ENCODE peak calls at places on chromosome 14, in eight cellular contexts. N is SK-MEL-5, I is pons, B is neural crest cell, U is HFF-Myc, Z is iPS DF 19.7, F is BJ, G is RPMI8226. C is an unnamed sample.
A peak's percentile ranks its signal among the peaks of the same experiment; 100 is the strongest.

GRCh38 chr14:65834051-65834450 is 421.5 kb downstream of the FUT8 start:
- DNase-seq in N (no peak), I (no peak), B (no peak), U (no peak), Z (no peak), F (no peak), G (no peak), C (no peak)

GRCh38 chr14:61322011-61322798 is 826 bp downstream of the PRKCH start:
- DNase-seq in N (no peak), I (no peak), B (no peak), U (no peak), Z (no peak), F (no peak), G (no peak), C (peak; percentile 74)

GRCh38 chr14:74438351-74438915 is 12.4 kb upstream of the SYNDIG1L start:
- DNase-seq in N (no peak), I (no peak), B (no peak), U (no peak), Z (no peak), F (no peak), G (no peak), C (no peak)

GRCh38 chr14:21924479-21924878 is 250.9 kb upstream of the OR4E1 start:
- DNase-seq in N (no peak), I (no peak), B (no peak), U (no peak), Z (peak; percentile 15), F (no peak), G (peak; percentile 3), C (no peak)

GRCh38 chr14:49946320-49947141 is 53.6 kb downstream of the ARF6 start:
- DNase-seq in N (peak; percentile 21), I (peak; percentile 43), B (no peak), U (peak; percentile 79), Z (no peak), F (peak; percentile 49), G (no peak), C (peak; percentile 91)

GRCh38 chr14:87351007-87351406 is 642.0 kb downstream of the GALC start:
- DNase-seq in N (no peak), I (no peak), B (no peak), U (no peak), Z (peak; percentile 5), F (no peak), G (no peak), C (no peak)

GRCh38 chr14:68814376-68815287 is 21.8 kb upstream of the ZFP36L1 start:
- DNase-seq in N (peak; percentile 77), I (peak; percentile 70), B (peak; percentile 48), U (no peak), Z (no peak), F (no peak), G (no peak), C (no peak)

GRCh38 chr14:92540472-92541048 is 27.0 kb downstream of the RIN3 start:
- DNase-seq in N (peak; percentile 47), I (peak; percentile 66), B (no peak), U (peak; percentile 96), Z (no peak), F (peak; percentile 95), G (no peak), C (peak; percentile 79)

GRCh38 chr14:104794099-104794498 is 1.4 kb downstream of the AKT1 start:
- DNase-seq in N (peak; percentile 75), I (no peak), B (no peak), U (peak; percentile 37), Z (no peak), F (no peak), G (no peak), C (no peak)

GRCh38 chr14:101723061-101723595 is 38.4 kb upstream of the PPP2R5C start:
- DNase-seq in N (no peak), I (no peak), B (no peak), U (no peak), Z (no peak), F (no peak), G (no peak), C (no peak)

GRCh38 chr14:78970677-78971076 is 800.5 kb downstream of the NRXN3 start:
- DNase-seq in N (peak; percentile 43), I (no peak), B (no peak), U (no peak), Z (no peak), F (no peak), G (no peak), C (no peak)

GRCh38 chr14:65804752-65805473 is 392.4 kb downstream of the FUT8 start:
- DNase-seq in N (no peak), I (no peak), B (no peak), U (no peak), Z (no peak), F (no peak), G (no peak), C (no peak)

GRCh38 chr14:55129428-55130193 is 559 bp downstream of the LGALS3 start:
- DNase-seq in N (peak; percentile 64), I (no peak), B (peak; percentile 15), U (no peak), Z (no peak), F (no peak), G (peak; percentile 20), C (peak; percentile 57)

GRCh38 chr14:90159147-90159546 is 97.2 kb upstream of the PSMC1 start:
- DNase-seq in N (no peak), I (no peak), B (no peak), U (no peak), Z (no peak), F (no peak), G (no peak), C (no peak)

GRCh38 chr14:33534636-33535035 is 416.2 kb downstream of the EGLN3 start:
- DNase-seq in N (no peak), I (no peak), B (no peak), U (no peak), Z (no peak), F (no peak), G (no peak), C (no peak)

GRCh38 chr14:104421892-104422291 is 157.7 kb upstream of the C14orf180 start:
- DNase-seq in N (no peak), I (no peak), B (no peak), U (no peak), Z (no peak), F (no peak), G (no peak), C (no peak)

C was measured in PC-9.